ENCODE peak calls at places on chromosomes 13 and 19, in four cellular contexts. W is HepG2, T is K562, K is A549. L is an unnamed sample.

GRCh38 chr19:45099465-45100201 is 6.7 kb downstream of the PPP1R37 start:
- DNase-seq in W (peak), T (no peak), K (no peak), L (no peak)

GRCh38 chr13:27006519-27007161 is 165.0 kb downstream of the USP12 start:
- DNase-seq in W (no peak), T (no peak), K (no peak), L (peak)

GRCh38 chr13:97339989-97340361 is 94.0 kb upstream of the RAP2A start:
- DNase-seq in W (no peak), T (no peak), K (no peak), L (no peak)

GRCh38 chr13:88979465-88980180 is 1308.5 kb downstream of the SLITRK5 start:
- DNase-seq in W (no peak), T (no peak), K (no peak), L (no peak)

GRCh38 chr19:45975296-45975695 is 1.6 kb upstream of the NOVA2 start:
- DNase-seq in W (no peak), T (no peak), K (no peak), L (no peak)

GRCh38 chr13:58087566-58087965 is 456.0 kb downstream of the PCDH17 start:
- DNase-seq in W (no peak), T (no peak), K (no peak), L (no peak)

GRCh38 chr19:15299568-15300409 is 32.5 kb downstream of the BRD4 start:
- DNase-seq in W (no peak), T (no peak), K (no peak), L (no peak)

GRCh38 chr19:7869453-7869909 is 4.7 kb downstream of the PRR36 start:
- DNase-seq in W (peak), T (peak), K (no peak), L (peak)

GRCh38 chr19:28546148-28546685 is 666.7 kb downstream of the UQCRFS1 start:
- DNase-seq in W (no peak), T (peak), K (no peak), L (no peak)

GRCh38 chr19:44890366-44891015 is 563 bp upstream of the TOMM40 start:
- DNase-seq in W (peak), T (peak), K (peak), L (peak)

GRCh38 chr13:33069365-33069764 is 53.1 kb downstream of the KL start:
- DNase-seq in W (no peak), T (peak), K (no peak), L (no peak)

GRCh38 chr19:42200116-42200740 is 17.2 kb downstream of the DEDD2 start:
- DNase-seq in W (no peak), T (no peak), K (no peak), L (no peak)

GRCh38 chr13:37443538-37443937 is 155.0 kb downstream of the POSTN start:
- DNase-seq in W (no peak), T (no peak), K (no peak), L (no peak)

GRCh38 chr13:33312150-33312908 is 26.8 kb upstream of the STARD13 start:
- DNase-seq in W (peak), T (no peak), K (no peak), L (no peak)

GRCh38 chr19:6273701-6274601 is 5.8 kb downstream of the MLLT1 start:
- DNase-seq in W (peak), T (peak), K (no peak), L (no peak)

GRCh38 chr13:111006508-111007031 is 91.7 kb upstream of the ANKRD10 start:
- DNase-seq in W (no peak), T (peak), K (no peak), L (no peak)

GRCh38 chr19:35657904-35658700 is 8.2 kb upstream of the UPK1A start:
- DNase-seq in W (no peak), T (no peak), K (peak), L (no peak)

GRCh38 chr19:33306191-33306590 is 3.9 kb upstream of the CEBPA start:
- DNase-seq in W (no peak), T (no peak), K (no peak), L (no peak)

GRCh38 chr19:12676384-12676792 is 5.3 kb downstream of the DHPS start:
- DNase-seq in W (peak), T (peak), K (peak), L (peak)

GRCh38 chr13:19321222-19321621 is 139.6 kb upstream of the TUBA3C start:
- DNase-seq in W (no peak), T (no peak), K (no peak), L (no peak)

GRCh38 chr13:43522788-43523187 is 264.0 kb downstream of the ENOX1 start:
- DNase-seq in W (no peak), T (no peak), K (no peak), L (no peak)

GRCh38 chr19:34556500-34556899 is 74.9 kb downstream of the WTIP start:
- DNase-seq in W (peak), T (peak), K (no peak), L (peak)

GRCh38 chr19:30406220-30406944 is 34.2 kb downstream of the ZNF536 start:
- DNase-seq in W (peak), T (peak), K (peak), L (peak)

GRCh38 chr19:40610396-40611064 is 9.4 kb downstream of the LTBP4 start:
- DNase-seq in W (no peak), T (no peak), K (no peak), L (no peak)

GRCh38 chr13:92187378-92187989 is 789.1 kb downstream of the GPC5 start:
- DNase-seq in W (peak), T (peak), K (peak), L (peak)
- TF ChIP-seq ESRRA in W (no peak), T (no peak), K (no peak), L (no peak)

GRCh38 chr13:52105841-52106240 is 23.0 kb downstream of the NEK5 start:
- DNase-seq in W (no peak), T (no peak), K (no peak), L (no peak)

GRCh38 chr13:52104624-52105023 is 24.2 kb downstream of the NEK5 start:
- DNase-seq in W (peak), T (no peak), K (no peak), L (no peak)

GRCh38 chr13:52112606-52113005 is 16.3 kb downstream of the NEK5 start:
- DNase-seq in W (no peak), T (no peak), K (no peak), L (no peak)

GRCh38 chr13:52103386-52103785 is 25.5 kb downstream of the NEK5 start:
- DNase-seq in W (no peak), T (no peak), K (no peak), L (no peak)

DNA sequence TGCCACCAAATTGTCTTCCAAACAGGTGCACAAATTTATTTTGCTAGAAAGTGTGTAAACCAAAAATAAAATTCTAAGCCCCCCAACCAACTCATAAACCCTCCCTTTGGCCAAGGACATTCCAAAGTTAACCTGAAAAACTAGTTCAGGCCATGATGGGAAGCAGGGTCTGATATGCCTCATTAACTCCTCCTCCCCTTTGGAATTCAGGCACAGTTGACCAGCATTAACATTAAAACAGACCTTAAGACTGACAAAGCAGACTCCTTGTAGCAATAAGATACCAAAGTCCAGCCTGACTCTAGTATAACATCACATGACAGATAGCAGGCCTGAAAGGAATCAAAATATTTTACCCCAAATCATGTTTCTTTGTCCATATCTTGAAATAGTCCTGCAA is 19.8 kb downstream of the NEK5 start:
- DNase-seq in W (no peak), T (no peak), K (no peak), L (no peak)
- TF ChIP-seq ESRRA in W (no peak), T (no peak), K (no peak), L (no peak)

GRCh38 chr19:54670576-54671347 is 8.0 kb downstream of the LILRB4 start:
- DNase-seq in W (no peak), T (no peak), K (no peak), L (no peak)
- TF ChIP-seq ESRRA in W (no peak), T (no peak), K (no peak), L (no peak)

GRCh38 chr13:98672947-98673545 is 79.4 kb downstream of the SLC15A1 start:
- DNase-seq in W (peak), T (peak), K (peak), L (peak)
- TF ChIP-seq ESRRA in W (no peak), T (no peak), K (no peak), L (no peak)

DNA sequence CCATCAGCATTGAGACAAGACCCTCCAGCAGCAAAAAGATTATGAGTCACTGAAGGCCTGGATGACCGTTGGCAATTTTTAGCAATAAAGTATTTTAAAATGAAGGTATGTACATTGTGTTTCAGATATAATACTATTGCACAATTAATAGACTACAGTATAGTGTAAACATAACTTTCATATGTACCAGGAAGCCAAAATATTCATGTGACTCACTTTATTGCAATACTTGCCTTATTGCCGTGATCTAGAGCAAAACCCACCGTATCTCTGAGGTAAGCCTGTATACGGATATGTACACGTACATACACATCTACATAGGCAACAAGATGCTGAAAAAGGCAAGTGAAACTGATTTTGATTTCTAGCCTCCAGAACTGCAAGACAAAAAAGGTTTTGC is 103.3 kb downstream of the EDNRB start:
- DNase-seq in W (no peak), T (no peak), K (no peak), L (no peak)
- TF ChIP-seq ESRRA in W (no peak), T (no peak), K (no peak), L (no peak)

GRCh38 chr19:18928018-18928805 is 8.7 kb downstream of the DDX49 start:
- DNase-seq in W (no peak), T (no peak), K (no peak), L (no peak)

GRCh38 chr19:18929311-18929710 is 9.8 kb downstream of the DDX49 start:
- DNase-seq in W (no peak), T (no peak), K (no peak), L (no peak)

GRCh38 chr19:18931316-18932162 is 9.5 kb downstream of the HOMER3 start:
- DNase-seq in W (no peak), T (no peak), K (no peak), L (peak)

GRCh38 chr19:18933297-18933696 is 7.7 kb downstream of the HOMER3 start:
- DNase-seq in W (no peak), T (no peak), K (no peak), L (no peak)

GRCh38 chr19:18932216-18932841 is 8.7 kb downstream of the HOMER3 start:
- DNase-seq in W (no peak), T (peak), K (peak), L (peak)
- TF ChIP-seq ESRRA in W (no peak), T (no peak), K (no peak), L (no peak)

GRCh38 chr13:98842858-98843481 is 90.5 kb upstream of the SLC15A1 start:
- DNase-seq in W (peak), T (peak), K (peak), L (peak)
- TF ChIP-seq ESRRA in W (no peak), T (no peak), K (no peak), L (no peak)

L was measured in WTC11.